ENCODE peak calls at places on chromosomes 2 and 18, in nine cellular contexts. One of them, this sample, is unnamed.

GRCh38 chr2:42450136-42450535 is 43.6 kb downstream of the KCNG3 start:
- DNase-seq in GM23338: no peak
- DNase-seq in neural progenitor cell: no peak
- DNase-seq in SK-N-SH: no peak
- DNase-seq in hepatocyte: no peak
- DNase-seq in GM23248: peak; percentile 9
- DNase-seq in MM.1S: no peak
- DNase-seq in PC-3: no peak
- DNase-seq in HCT116: no peak
- DNase-seq in this sample: no peak

GRCh38 chr2:19711470-19712372 is 190.1 kb downstream of the TTC32 start:
- DNase-seq in PC-3: peak; percentile 96
- DNase-seq in GM23248: peak; percentile 99
- DNase-seq in MM.1S: peak; percentile 9
- DNase-seq in neural progenitor cell: peak; percentile 74
- DNase-seq in GM23338: peak; percentile 63
- DNase-seq in HCT116: peak; percentile 38
- DNase-seq in SK-N-SH: no peak
- DNase-seq in hepatocyte: peak; percentile 57
- DNase-seq in this sample: no peak

GRCh38 chr18:79372991-79373390 is 22.7 kb upstream of the NFATC1 start:
- DNase-seq in MM.1S: no peak
- DNase-seq in neural progenitor cell: no peak
- DNase-seq in SK-N-SH: no peak
- DNase-seq in hepatocyte: no peak
- DNase-seq in PC-3: no peak
- DNase-seq in GM23338: no peak
- DNase-seq in HCT116: no peak
- DNase-seq in GM23248: no peak
- DNase-seq in this sample: no peak

GRCh38 chr2:56184500-56184996 is 758 bp downstream of the CCDC85A start:
- DNase-seq in HCT116: no peak
- DNase-seq in SK-N-SH: no peak
- DNase-seq in GM23248: peak; percentile 49
- DNase-seq in neural progenitor cell: peak; percentile 73
- DNase-seq in MM.1S: peak; percentile 59
- DNase-seq in GM23338: peak; percentile 52
- DNase-seq in PC-3: peak; percentile 41
- DNase-seq in hepatocyte: peak; percentile 44
- DNase-seq in this sample: no peak

GRCh38 chr2:172086349-172087190 is 1.3 kb downstream of the DLX1 start:
- DNase-seq in MM.1S: no peak
- DNase-seq in PC-3: peak; percentile 57
- DNase-seq in SK-N-SH: peak; percentile 52
- DNase-seq in HCT116: no peak
- DNase-seq in GM23248: peak; percentile 65
- DNase-seq in hepatocyte: peak; percentile 54
- DNase-seq in neural progenitor cell: peak; percentile 94
- DNase-seq in GM23338: peak; percentile 85
- DNase-seq in this sample: peak; percentile 24

GRCh38 chr2:152740743-152741328 is 22.4 kb downstream of the ARL6IP6 start:
- DNase-seq in HCT116: peak; percentile 49
- DNase-seq in hepatocyte: peak; percentile 62
- DNase-seq in MM.1S: peak; percentile 73
- DNase-seq in GM23248: peak; percentile 77
- DNase-seq in GM23338: peak; percentile 55
- DNase-seq in PC-3: peak; percentile 80
- DNase-seq in neural progenitor cell: peak; percentile 20
- DNase-seq in SK-N-SH: peak; percentile 43
- DNase-seq in this sample: peak; percentile 70

GRCh38 chr2:224586127-224586702 is 1.1 kb upstream of the CUL3 start:
- DNase-seq in neural progenitor cell: no peak
- DNase-seq in hepatocyte: no peak
- DNase-seq in MM.1S: peak; percentile 25
- DNase-seq in GM23338: no peak
- DNase-seq in SK-N-SH: no peak
- DNase-seq in GM23248: no peak
- DNase-seq in PC-3: peak; percentile 11
- DNase-seq in HCT116: no peak
- DNase-seq in this sample: peak; percentile 59

GRCh38 chr18:45398448-45398847 is 216.8 kb upstream of the SLC14A2 start:
- DNase-seq in hepatocyte: no peak
- DNase-seq in PC-3: peak; percentile 62
- DNase-seq in HCT116: no peak
- DNase-seq in MM.1S: no peak
- DNase-seq in GM23338: no peak
- DNase-seq in GM23248: no peak
- DNase-seq in neural progenitor cell: no peak
- DNase-seq in SK-N-SH: no peak
- DNase-seq in this sample: no peak

GRCh38 chr2:176122266-176122632 is 270 bp upstream of the HOXD9 start:
- DNase-seq in GM23248: no peak
- DNase-seq in MM.1S: no peak
- DNase-seq in neural progenitor cell: peak; percentile 65
- DNase-seq in GM23338: no peak
- DNase-seq in PC-3: no peak
- DNase-seq in hepatocyte: no peak
- DNase-seq in HCT116: no peak
- DNase-seq in SK-N-SH: peak; percentile 89
- DNase-seq in this sample: no peak

GRCh38 chr2:54106631-54107454 is 8.6 kb upstream of the ACYP2 start:
- DNase-seq in hepatocyte: peak; percentile 73
- DNase-seq in SK-N-SH: peak; percentile 59
- DNase-seq in HCT116: peak; percentile 53
- DNase-seq in GM23248: peak; percentile 80
- DNase-seq in MM.1S: peak; percentile 65
- DNase-seq in PC-3: peak; percentile 81
- DNase-seq in neural progenitor cell: peak; percentile 67
- DNase-seq in GM23338: peak; percentile 76
- DNase-seq in this sample: peak; percentile 84

GRCh38 chr2:43509886-43510285 is 86.0 kb downstream of the THADA start:
- DNase-seq in hepatocyte: no peak
- DNase-seq in MM.1S: no peak
- DNase-seq in neural progenitor cell: no peak
- DNase-seq in HCT116: no peak
- DNase-seq in GM23338: no peak
- DNase-seq in GM23248: no peak
- DNase-seq in PC-3: no peak
- DNase-seq in SK-N-SH: no peak
- DNase-seq in this sample: no peak

GRCh38 chr18:4181882-4182568 is 273.1 kb downstream of the DLGAP1 start:
- DNase-seq in GM23248: no peak
- DNase-seq in HCT116: no peak
- DNase-seq in hepatocyte: peak; percentile 46
- DNase-seq in PC-3: no peak
- DNase-seq in neural progenitor cell: peak; percentile 53
- DNase-seq in MM.1S: no peak
- DNase-seq in SK-N-SH: no peak
- DNase-seq in GM23338: peak; percentile 86
- DNase-seq in this sample: no peak

GRCh38 chr18:31049189-31049588 is 6.6 kb upstream of the DSC3 start:
- DNase-seq in neural progenitor cell: no peak
- DNase-seq in HCT116: no peak
- DNase-seq in GM23248: no peak
- DNase-seq in PC-3: no peak
- DNase-seq in SK-N-SH: no peak
- DNase-seq in GM23338: no peak
- DNase-seq in MM.1S: no peak
- DNase-seq in hepatocyte: peak; percentile 50
- DNase-seq in this sample: no peak

GRCh38 chr18:79682896-79683625 is 3.5 kb downstream of the CTDP1 start:
- DNase-seq in SK-N-SH: no peak
- DNase-seq in hepatocyte: no peak
- DNase-seq in PC-3: no peak
- DNase-seq in GM23338: no peak
- DNase-seq in GM23248: no peak
- DNase-seq in neural progenitor cell: no peak
- DNase-seq in HCT116: no peak
- DNase-seq in MM.1S: no peak
- DNase-seq in this sample: no peak

GRCh38 chr18:9449580-9449979 is 25.7 kb upstream of the RALBP1 start:
- DNase-seq in hepatocyte: peak; percentile 17
- DNase-seq in MM.1S: no peak
- DNase-seq in GM23248: no peak
- DNase-seq in neural progenitor cell: peak; percentile 11
- DNase-seq in PC-3: no peak
- DNase-seq in SK-N-SH: no peak
- DNase-seq in HCT116: no peak
- DNase-seq in GM23338: no peak
- DNase-seq in this sample: no peak

GRCh38 chr18:9453273-9453672 is 22.0 kb upstream of the RALBP1 start:
- DNase-seq in GM23248: no peak
- DNase-seq in MM.1S: no peak
- DNase-seq in GM23338: no peak
- DNase-seq in hepatocyte: no peak
- DNase-seq in PC-3: no peak
- DNase-seq in neural progenitor cell: no peak
- DNase-seq in SK-N-SH: no peak
- DNase-seq in HCT116: no peak
- DNase-seq in this sample: no peak

GRCh38 chr18:9447334-9447733 is 28.0 kb upstream of the RALBP1 start:
- DNase-seq in MM.1S: no peak
- DNase-seq in hepatocyte: no peak
- DNase-seq in neural progenitor cell: no peak
- DNase-seq in PC-3: no peak
- DNase-seq in HCT116: no peak
- DNase-seq in GM23338: no peak
- DNase-seq in GM23248: no peak
- DNase-seq in SK-N-SH: no peak
- DNase-seq in this sample: no peak

GRCh38 chr18:9446839-9447238 is 28.5 kb upstream of the RALBP1 start:
- DNase-seq in neural progenitor cell: no peak
- DNase-seq in GM23248: no peak
- DNase-seq in HCT116: no peak
- DNase-seq in PC-3: no peak
- DNase-seq in SK-N-SH: no peak
- DNase-seq in MM.1S: no peak
- DNase-seq in hepatocyte: no peak
- DNase-seq in GM23338: no peak
- DNase-seq in this sample: no peak

GRCh38 chr18:9449987-9450386 is 25.3 kb upstream of the RALBP1 start:
- DNase-seq in GM23338: no peak
- DNase-seq in PC-3: no peak
- DNase-seq in MM.1S: no peak
- DNase-seq in SK-N-SH: no peak
- DNase-seq in GM23248: no peak
- DNase-seq in HCT116: no peak
- DNase-seq in hepatocyte: no peak
- DNase-seq in neural progenitor cell: no peak
- DNase-seq in this sample: no peak
- H2AFZ ChIP-seq in GM23338: peak overlapping the region; percentile 72
- H2AFZ ChIP-seq in PC-3: no peak overlapping the region
- H2AFZ ChIP-seq in MM.1S: no peak overlapping the region
- H2AFZ ChIP-seq in SK-N-SH: no peak overlapping the region
- H2AFZ ChIP-seq in GM23248: peak overlapping the region; percentile 31
- H2AFZ ChIP-seq in HCT116: no peak overlapping the region
- H2AFZ ChIP-seq in hepatocyte: peak overlapping the region; percentile 41
- H2AFZ ChIP-seq in neural progenitor cell: peak overlapping the region; percentile 96
- H2AFZ ChIP-seq in this sample: no peak overlapping the region

DNA sequence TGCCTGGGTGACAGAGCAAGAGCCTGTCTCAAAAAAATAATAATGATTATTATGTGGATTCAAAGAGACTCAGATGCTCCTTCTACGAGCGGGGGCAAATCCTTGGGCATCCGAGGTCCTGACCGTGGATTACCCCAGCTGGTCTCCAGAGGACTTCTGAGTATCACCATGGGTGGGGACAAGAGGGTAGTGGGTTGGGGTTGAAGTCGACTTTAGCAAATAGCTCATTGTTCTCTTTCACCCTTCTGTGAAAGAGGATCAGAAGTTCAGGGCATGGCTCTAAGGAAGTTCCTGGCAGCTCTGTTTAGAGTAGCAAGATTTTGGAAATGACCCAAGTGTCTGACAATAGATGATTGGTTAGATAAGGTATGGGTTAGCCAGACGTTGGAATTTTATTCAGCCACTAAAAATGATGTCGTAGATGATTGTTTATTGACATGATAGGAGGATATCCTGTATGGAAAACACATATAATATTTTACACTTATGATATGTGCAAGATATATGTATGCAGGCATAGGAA is 59.0 kb upstream of the SPRED2 start:
- DNase-seq in HCT116: no peak
- DNase-seq in MM.1S: no peak
- DNase-seq in hepatocyte: no peak
- DNase-seq in SK-N-SH: no peak
- DNase-seq in GM23338: no peak
- DNase-seq in neural progenitor cell: no peak
- DNase-seq in PC-3: peak; percentile 70
- DNase-seq in GM23248: peak; percentile 13
- DNase-seq in this sample: no peak
- TF ChIP-seq EZH2phosphoT487 in HCT116: no peak
- TF ChIP-seq EZH2phosphoT487 in MM.1S: no peak
- TF ChIP-seq EZH2phosphoT487 in hepatocyte: no peak
- TF ChIP-seq EZH2phosphoT487 in SK-N-SH: no peak
- TF ChIP-seq EZH2phosphoT487 in GM23338: no peak
- TF ChIP-seq EZH2phosphoT487 in neural progenitor cell: no peak
- TF ChIP-seq EZH2phosphoT487 in PC-3: no peak
- TF ChIP-seq EZH2phosphoT487 in GM23248: no peak
- TF ChIP-seq EZH2phosphoT487 in this sample: no peak

GRCh38 chr2:216413882-216414281 is 1.6 kb downstream of the SMARCAL1 start:
- DNase-seq in PC-3: no peak
- DNase-seq in hepatocyte: no peak
- DNase-seq in HCT116: no peak
- DNase-seq in GM23338: no peak
- DNase-seq in SK-N-SH: no peak
- DNase-seq in GM23248: peak; percentile 9
- DNase-seq in neural progenitor cell: no peak
- DNase-seq in MM.1S: no peak
- DNase-seq in this sample: no peak
- H3K4me2 ChIP-seq in PC-3: no peak overlapping the region
- H3K4me2 ChIP-seq in hepatocyte: no peak overlapping the region
- H3K4me2 ChIP-seq in HCT116: peak overlapping the region; percentile 87
- H3K4me2 ChIP-seq in GM23338: no peak overlapping the region
- H3K4me2 ChIP-seq in SK-N-SH: peak overlapping the region; percentile 69
- H3K4me2 ChIP-seq in GM23248: peak overlapping the region; percentile 66
- H3K4me2 ChIP-seq in neural progenitor cell: peak overlapping the region; percentile 80
- H3K4me2 ChIP-seq in MM.1S: no peak overlapping the region
- H3K4me2 ChIP-seq in this sample: no peak overlapping the region

DNA sequence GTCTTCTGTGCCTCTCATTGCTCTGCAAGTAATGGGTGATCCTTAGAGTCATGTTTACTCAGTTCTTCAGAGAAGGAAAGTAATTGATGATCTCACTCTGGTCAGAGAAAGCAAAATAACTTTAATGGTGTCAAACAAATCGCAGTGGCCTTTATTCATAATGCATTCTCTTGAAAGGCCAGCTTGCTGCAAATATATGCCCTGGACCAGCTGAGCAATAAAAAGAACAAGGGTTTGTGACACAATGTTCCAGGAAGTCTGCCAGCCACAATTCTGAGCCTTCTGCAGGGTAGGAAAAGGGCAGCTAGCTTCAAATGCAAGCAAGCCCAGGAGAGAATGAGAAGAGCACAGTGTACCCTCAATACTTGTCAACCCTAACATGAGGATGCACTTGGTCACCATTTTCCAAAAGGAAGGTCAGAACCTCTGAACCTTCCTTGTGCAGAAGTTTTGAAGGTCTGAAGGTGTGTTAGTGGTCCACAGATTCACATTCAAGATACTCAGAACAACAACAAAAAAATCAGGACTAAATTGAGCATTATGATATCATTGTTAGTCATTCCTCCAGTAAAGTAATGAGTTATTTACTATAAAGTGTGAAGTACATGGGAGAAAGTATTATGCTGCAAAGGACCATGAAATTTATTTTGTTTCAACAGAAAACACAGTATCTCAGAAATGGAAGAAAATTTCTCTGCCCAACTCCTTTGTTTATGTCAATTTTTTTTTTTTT is 355.6 kb downstream of the PAX3 start:
- DNase-seq in GM23248: peak; percentile 41
- DNase-seq in MM.1S: no peak
- DNase-seq in hepatocyte: no peak
- DNase-seq in neural progenitor cell: no peak
- DNase-seq in PC-3: peak; percentile 66
- DNase-seq in SK-N-SH: no peak
- DNase-seq in GM23338: no peak
- DNase-seq in HCT116: no peak
- DNase-seq in this sample: no peak
- H2AFZ ChIP-seq in GM23248: no peak overlapping the region
- H2AFZ ChIP-seq in MM.1S: no peak overlapping the region
- H2AFZ ChIP-seq in hepatocyte: no peak overlapping the region
- H2AFZ ChIP-seq in neural progenitor cell: no peak overlapping the region
- H2AFZ ChIP-seq in PC-3: no peak overlapping the region
- H2AFZ ChIP-seq in SK-N-SH: no peak overlapping the region
- H2AFZ ChIP-seq in GM23338: no peak overlapping the region
- H2AFZ ChIP-seq in HCT116: no peak overlapping the region
- H2AFZ ChIP-seq in this sample: no peak overlapping the region

This sample was measured in OCI-LY7.